ENCODE peak calls at places on chromosomes 16 and 17, in nine cellular contexts. U is sigmoid colon, V is GM12865, R is A549, Y is adipocyte, I is cardiac muscle cell, K is neural progenitor cell, L is left ventricle myocardium inferior, C is H7. A is an unnamed sample.

GRCh38 chr16:75263291-75263962 is 12.0 kb upstream of the BCAR1 start:
- DNase-seq in R (no peak), K (no peak), V (no peak), L (no peak), Y (no peak), I (no peak), U (peak; percentile 67), C (peak; percentile 40), A (no peak)

GRCh38 chr16:24841291-24841690 is 4.5 kb upstream of the SLC5A11 start:
- DNase-seq in V (no peak), I (no peak), R (peak; percentile 43), Y (no peak), K (no peak), L (no peak), C (no peak), U (no peak), A (no peak)

GRCh38 chr16:68778551-68779231 is 41.6 kb downstream of the CDH1 start:
- DNase-seq in L (no peak), K (peak; percentile 26), I (no peak), U (no peak), C (peak; percentile 57), R (no peak), Y (no peak), V (no peak), A (no peak)

GRCh38 chr17:5694507-5694906 is 110.2 kb upstream of the NLRP1 start:
- DNase-seq in C (peak; percentile 84), K (no peak), V (no peak), U (no peak), R (no peak), I (no peak), Y (no peak), L (no peak), A (no peak)

GRCh38 chr17:78779848-78780247 is 2.2 kb downstream of the CYTH1 start:
- DNase-seq in C (no peak), R (no peak), U (peak; percentile 44), I (no peak), L (no peak), Y (no peak), V (peak; percentile 89), K (peak; percentile 41), A (peak; percentile 84)

GRCh38 chr17:6910987-6911603 is 79.6 kb upstream of the TEKT1 start:
- DNase-seq in C (peak; percentile 54), I (peak; percentile 64), R (peak; percentile 56), Y (peak; percentile 89), K (peak; percentile 62), L (no peak), U (no peak), V (peak; percentile 46), A (peak; percentile 41)

GRCh38 chr17:66183529-66183928 is 8.4 kb downstream of the CEP112 start:
- DNase-seq in L (no peak), V (no peak), K (no peak), C (no peak), R (no peak), U (no peak), Y (no peak), I (no peak), A (no peak)

GRCh38 chr16:47523342-47524006 is 62.3 kb downstream of the PHKB start:
- DNase-seq in U (no peak), I (no peak), C (no peak), Y (no peak), R (no peak), V (peak; percentile 76), L (no peak), K (no peak), A (peak; percentile 56)

GRCh38 chr16:67109407-67110135 is at the start of gene PHAF1:
- DNase-seq in I (peak; percentile 93), K (peak; percentile 95), L (peak; percentile 94), R (peak; percentile 95), U (peak; percentile 95), Y (peak; percentile 95), C (peak; percentile 100), V (peak; percentile 95), A (peak; percentile 94)

GRCh38 chr17:41650794-41651624 is 26.6 kb upstream of the KRT17 start:
- DNase-seq in K (no peak), U (no peak), R (no peak), I (no peak), V (no peak), L (no peak), C (peak; percentile 63), Y (no peak), A (no peak)

GRCh38 chr17:28928061-28928460 is 23.3 kb downstream of the PHF12 start:
- DNase-seq in U (no peak), I (no peak), K (no peak), L (no peak), Y (no peak), V (peak; percentile 83), C (no peak), R (no peak), A (no peak)

GRCh38 chr17:78993981-78994671 is 14.4 kb upstream of the LGALS3BP start:
- DNase-seq in L (no peak), Y (no peak), V (no peak), K (no peak), C (peak; percentile 50), R (no peak), U (peak; percentile 53), I (no peak), A (no peak)

GRCh38 chr16:2428787-2429036 is 535 bp upstream of the CCNF start:
- DNase-seq in K (no peak), V (no peak), Y (no peak), C (no peak), L (no peak), I (no peak), R (no peak), U (no peak), A (no peak)

GRCh38 chr17:75637143-75637538 is 3.9 kb downstream of the SMIM5 start:
- DNase-seq in L (peak; percentile 76), U (no peak), K (no peak), I (no peak), C (no peak), R (no peak), Y (no peak), V (no peak), A (no peak)

GRCh38 chr17:47733047-47733413 is at the start of gene TBX21:
- DNase-seq in K (peak; percentile 95), Y (peak; percentile 56), I (peak; percentile 27), U (peak; percentile 72), R (peak; percentile 90), C (peak; percentile 94), V (peak; percentile 94), L (peak; percentile 57), A (peak; percentile 81)

DNA sequence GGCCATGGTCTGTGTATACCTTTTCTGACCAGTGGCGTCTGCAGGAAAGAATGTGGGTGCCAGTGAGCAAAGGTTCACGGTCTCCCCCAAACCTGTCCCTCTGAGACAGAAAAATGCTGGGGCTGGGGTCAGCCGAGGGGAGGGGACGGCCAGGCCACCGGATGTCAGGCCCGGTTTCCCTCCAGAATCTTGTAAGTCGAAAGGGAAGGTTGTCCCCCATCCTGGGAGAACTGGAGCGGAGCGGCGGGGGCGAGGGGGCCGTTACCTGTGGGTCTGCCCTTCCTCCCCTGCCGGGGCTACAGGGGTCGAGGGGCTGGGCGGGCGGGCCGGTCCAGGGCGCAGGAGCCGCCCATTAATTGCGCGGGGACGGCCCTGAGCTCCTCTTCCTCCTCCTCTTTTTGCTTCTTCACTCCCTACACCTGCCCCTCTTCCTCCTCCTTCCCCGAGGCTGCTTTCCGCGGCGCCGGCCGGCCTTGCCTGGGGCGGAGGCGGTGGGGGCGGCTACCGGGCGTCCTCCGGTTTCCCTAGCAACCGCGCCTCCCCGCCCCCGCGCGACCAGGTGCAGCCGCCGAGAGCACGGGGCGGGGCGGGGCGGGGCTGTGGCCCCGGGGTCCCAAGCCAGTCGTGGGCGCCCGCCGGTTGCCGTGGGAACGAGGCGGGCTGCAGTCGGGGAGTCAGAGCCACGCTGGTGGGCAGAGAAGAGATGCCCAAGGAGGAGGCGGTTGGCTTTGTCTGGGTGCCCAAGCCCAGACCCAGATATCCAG is at the start of gene MARCHF10:
- DNase-seq in C (peak; percentile 96), R (no peak), U (no peak), I (no peak), Y (no peak), K (peak; percentile 79), L (no peak), V (peak; percentile 15), A (peak; percentile 21)
- H3K4me3 ChIP-seq in C (peak within 1 kb of the TSS; percentile 40), R (peak within 1 kb of the TSS; percentile 29), U (peak within 1 kb of the TSS; percentile 36), I (peak within 1 kb of the TSS; percentile 35), Y (no peak within 1 kb of the TSS), K (peak within 1 kb of the TSS; percentile 53), L (peak within 1 kb of the TSS; percentile 43), V (no peak within 1 kb of the TSS), A (no peak within 1 kb of the TSS)

GRCh38 chr16:85302018-85302847 is 190.0 kb upstream of the CIBAR2 start:
- DNase-seq in L (no peak), I (peak; percentile 41), C (peak; percentile 70), V (no peak), U (no peak), K (peak; percentile 39), Y (no peak), R (no peak), A (no peak)

GRCh38 chr16:85302848-85303353 is 190.6 kb upstream of the CIBAR2 start:
- DNase-seq in C (no peak), U (no peak), R (no peak), I (no peak), K (no peak), L (no peak), Y (no peak), V (no peak), A (no peak)

GRCh38 chr16:85300451-85300968 is 188.2 kb upstream of the CIBAR2 start:
- DNase-seq in K (no peak), Y (no peak), L (no peak), I (no peak), C (no peak), R (no peak), V (no peak), U (no peak), A (no peak)

GRCh38 chr16:85303354-85303883 is 191.1 kb upstream of the CIBAR2 start:
- DNase-seq in V (peak; percentile 70), R (peak; percentile 89), K (peak; percentile 80), U (peak; percentile 81), L (peak; percentile 60), I (peak; percentile 59), Y (no peak), C (peak; percentile 96), A (no peak)

GRCh38 chr16:85301171-85301690 is 189.0 kb upstream of the CIBAR2 start:
- DNase-seq in C (no peak), V (no peak), R (no peak), I (no peak), L (no peak), U (no peak), Y (no peak), K (no peak), A (no peak)
- H3K4me3 ChIP-seq in C (no peak overlapping the region), V (no peak overlapping the region), R (no peak overlapping the region), I (no peak overlapping the region), L (no peak overlapping the region), U (no peak overlapping the region), Y (no peak overlapping the region), K (no peak overlapping the region), A (no peak overlapping the region)

GRCh38 chr17:17990282-17990681 is 17.6 kb downstream of the DRC3 start:
- DNase-seq in V (no peak), C (no peak), L (no peak), R (no peak), K (no peak), U (no peak), I (no peak), Y (no peak), A (no peak)
- H3K4me3 ChIP-seq in V (no peak overlapping the region), C (no peak overlapping the region), L (no peak overlapping the region), R (no peak overlapping the region), K (no peak overlapping the region), U (no peak overlapping the region), I (no peak overlapping the region), Y (no peak overlapping the region), A (no peak overlapping the region)

DNA sequence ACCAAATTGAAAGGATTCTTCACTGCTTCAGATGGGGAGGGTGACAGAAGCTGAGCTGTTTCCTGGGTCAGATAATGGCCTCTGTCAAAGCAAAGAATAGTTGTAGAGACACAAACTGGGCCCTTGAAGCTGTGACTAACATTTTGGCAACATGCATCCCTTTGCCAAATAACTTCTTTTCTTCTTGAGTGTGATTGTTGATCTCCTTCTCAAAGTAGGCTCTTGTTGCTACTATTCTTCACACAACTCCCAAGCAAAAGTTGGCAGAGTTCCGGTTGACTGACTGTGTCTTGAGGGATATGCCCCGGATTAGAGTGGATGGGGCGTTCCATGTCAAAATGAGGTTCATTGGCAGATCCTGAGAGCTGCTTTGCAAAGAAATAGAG is 5.6 kb downstream of the WIPF2 start:
- DNase-seq in V (no peak), C (no peak), I (peak; percentile 83), K (no peak), Y (no peak), U (no peak), L (no peak), R (no peak), A (no peak)
- H3K4me3 ChIP-seq in V (no peak overlapping the region), C (no peak overlapping the region), I (no peak overlapping the region), K (no peak overlapping the region), Y (peak overlapping the region; percentile 50), U (no peak overlapping the region), L (no peak overlapping the region), R (no peak overlapping the region), A (no peak overlapping the region)